ENCODE peak calls at places on chromosome 9, in four cellular contexts. G is transverse colon; I is naive thymus-derived CD4-positive, alpha-beta T cell; N is CD8-positive, alpha-beta memory T cell. S is an unnamed sample. For H3K4me1, the result is how much of the 10 kb centered on the place peaks cover.

GRCh38 chr9:13035822-13036221 is 243.7 kb downstream of the MPDZ start:
- DNase-seq in N (no peak), G (no peak), I (no peak), S (no peak)

GRCh38 chr9:22813520-22813919 is 366.9 kb downstream of the DMRTA1 start:
- DNase-seq in G (no peak), N (no peak), I (no peak), S (no peak)

GRCh38 chr9:114434878-114435311 is 47.1 kb upstream of the AKNA start:
- DNase-seq in G (no peak), N (no peak), I (no peak), S (peak)

GRCh38 chr9:82127993-82128710 is 139.6 kb downstream of the SPATA31D1 start:
- DNase-seq in G (no peak), N (no peak), I (no peak), S (no peak)

GRCh38 chr9:73162987-73163763 is 11.5 kb downstream of the ANXA1 start:
- DNase-seq in N (no peak), I (no peak), G (no peak), S (no peak)

GRCh38 chr9:5563886-5564285 is 53.6 kb downstream of the PDCD1LG2 start:
- DNase-seq in N (no peak), I (no peak), G (no peak), S (no peak)

GRCh38 chr9:128473104-128473503 is 17.3 kb downstream of the ODF2 start:
- DNase-seq in G (no peak), I (no peak), N (no peak), S (no peak)

GRCh38 chr9:80146466-80146865 is 574.7 kb downstream of the TLE4 start:
- DNase-seq in I (no peak), G (no peak), N (no peak), S (no peak)

GRCh38 chr9:127968717-127969383 is 11.9 kb downstream of the EEIG1 start:
- DNase-seq in I (no peak), G (peak), N (no peak), S (peak)

GRCh38 chr9:116087246-116087645 is 66.3 kb upstream of the PAPPA start:
- DNase-seq in G (no peak), N (no peak), I (no peak), S (no peak)

GRCh38 chr9:91047529-91047928 is 245.9 kb downstream of the SYK start:
- DNase-seq in N (peak), I (peak), G (peak), S (peak)

GRCh38 chr9:131335356-131335755 is 45.8 kb downstream of the PLPP7 start:
- DNase-seq in N (no peak), I (no peak), G (no peak), S (no peak)

GRCh38 chr9:114224247-114224610 is 68.9 kb downstream of the COL27A1 start:
- DNase-seq in G (no peak), N (no peak), I (no peak), S (no peak)

GRCh38 chr9:70053864-70054263 is 10.2 kb downstream of the MAMDC2 start:
- DNase-seq in G (no peak), N (no peak), I (no peak), S (no peak)

GRCh38 chr9:108622467-108622866 is 233.3 kb downstream of the ACTL7B start:
- DNase-seq in N (no peak), I (no peak), G (no peak), S (no peak)

GRCh38 chr9:21653589-21653988 is 148.8 kb upstream of the MTAP start:
- DNase-seq in N (no peak), I (no peak), G (no peak), S (no peak)

GRCh38 chr9:36780186-36780585 is 207.5 kb downstream of the MELK start:
- DNase-seq in N (no peak), I (no peak), G (no peak), S (no peak)

GRCh38 chr9:120698766-120699165 is 15.5 kb downstream of the MEGF9 start:
- DNase-seq in I (no peak), N (no peak), G (no peak), S (no peak)

GRCh38 chr9:91783411-91783810 is 166.6 kb downstream of the ROR2 start:
- DNase-seq in G (no peak), I (no peak), N (no peak), S (no peak)

GRCh38 chr9:108536836-108537601 is 318.8 kb downstream of the ACTL7B start:
- DNase-seq in G (no peak), N (no peak), I (no peak), S (no peak)

GRCh38 chr9:75483636-75484035 is 395.3 kb downstream of the OSTF1 start:
- DNase-seq in I (no peak), N (no peak), G (no peak), S (no peak)

GRCh38 chr9:115289757-115290208 is 171.8 kb upstream of the TNC start:
- DNase-seq in G (no peak), N (no peak), I (no peak), S (no peak)

GRCh38 chr9:109107402-109108240 is 12.1 kb downstream of the TMEM245 start:
- DNase-seq in I (no peak), N (no peak), G (no peak), S (peak)

DNA sequence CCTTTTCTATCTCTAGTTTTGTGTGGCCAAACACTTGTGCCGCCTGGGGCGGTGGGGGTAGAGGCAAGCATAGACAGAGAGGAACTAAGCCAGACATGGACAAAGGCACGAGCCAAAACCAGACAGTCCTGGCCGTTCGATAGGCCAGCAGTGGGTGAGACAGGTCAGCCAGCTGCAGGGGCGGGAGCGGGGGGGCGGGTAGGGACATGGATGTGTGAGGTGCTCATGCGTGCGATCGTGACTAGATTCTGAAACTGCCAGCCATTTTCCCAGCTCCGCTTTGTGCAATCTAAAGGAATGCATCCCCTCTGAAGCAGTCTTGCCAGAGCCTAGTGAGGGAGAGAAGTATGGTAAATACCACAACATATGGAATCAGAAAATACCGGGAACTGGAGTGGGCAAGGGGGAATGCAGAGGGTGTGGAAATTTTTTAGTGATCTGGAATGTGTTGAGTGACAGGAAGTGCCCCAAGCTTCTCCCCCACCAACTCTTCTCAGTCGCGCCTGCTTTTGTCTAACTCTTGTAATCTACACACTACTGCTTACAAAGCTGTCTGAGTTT is 111.9 kb downstream of the NR6A1 start:
- DNase-seq in I (peak), N (peak), G (peak), S (peak)
- H3K4me3 ChIP-seq in I (peak), N (peak), G (peak), S (peak)

GRCh38 chr9:97176206-97176605 is 131.3 kb upstream of the CCDC180 start:
- DNase-seq in I (no peak), N (no peak), G (no peak), S (no peak)
- H3K4me1 ChIP-seq in I (under half), N (under half), G (under half), S (under half)

DNA sequence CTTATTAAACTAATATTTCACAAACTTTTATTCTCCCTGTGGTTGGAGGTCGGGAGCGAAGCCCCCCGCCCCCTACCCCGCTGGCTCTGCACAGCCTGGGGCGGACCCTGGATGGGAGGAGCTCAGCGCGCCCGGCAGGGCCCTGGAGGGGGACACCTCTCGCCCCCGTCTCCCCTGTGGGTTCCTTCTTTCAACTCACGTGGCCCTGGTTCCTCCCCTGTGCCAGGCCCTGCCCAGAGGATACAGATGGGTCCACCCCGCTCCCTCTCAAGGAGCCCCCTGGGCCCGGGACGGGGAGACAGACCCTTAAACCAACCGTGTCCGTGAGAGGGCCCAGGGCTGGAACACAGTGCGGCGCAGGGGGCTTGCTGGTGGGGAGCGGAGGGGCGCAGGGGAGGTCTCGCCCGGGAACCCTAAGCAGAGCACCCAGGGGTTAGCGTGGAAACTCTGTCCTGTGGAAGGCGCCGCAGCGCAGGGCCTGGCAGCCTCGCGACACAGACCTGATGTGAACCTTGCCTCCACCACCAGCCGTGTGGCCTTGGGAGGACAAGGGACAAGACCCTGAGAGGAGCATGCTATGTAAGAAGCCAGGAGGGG is 103.7 kb upstream of the MVB12B start:
- DNase-seq in N (no peak), G (no peak), I (no peak), S (no peak)
- H3K4me3 ChIP-seq in N (no peak), G (no peak), I (no peak), S (no peak)

DNA sequence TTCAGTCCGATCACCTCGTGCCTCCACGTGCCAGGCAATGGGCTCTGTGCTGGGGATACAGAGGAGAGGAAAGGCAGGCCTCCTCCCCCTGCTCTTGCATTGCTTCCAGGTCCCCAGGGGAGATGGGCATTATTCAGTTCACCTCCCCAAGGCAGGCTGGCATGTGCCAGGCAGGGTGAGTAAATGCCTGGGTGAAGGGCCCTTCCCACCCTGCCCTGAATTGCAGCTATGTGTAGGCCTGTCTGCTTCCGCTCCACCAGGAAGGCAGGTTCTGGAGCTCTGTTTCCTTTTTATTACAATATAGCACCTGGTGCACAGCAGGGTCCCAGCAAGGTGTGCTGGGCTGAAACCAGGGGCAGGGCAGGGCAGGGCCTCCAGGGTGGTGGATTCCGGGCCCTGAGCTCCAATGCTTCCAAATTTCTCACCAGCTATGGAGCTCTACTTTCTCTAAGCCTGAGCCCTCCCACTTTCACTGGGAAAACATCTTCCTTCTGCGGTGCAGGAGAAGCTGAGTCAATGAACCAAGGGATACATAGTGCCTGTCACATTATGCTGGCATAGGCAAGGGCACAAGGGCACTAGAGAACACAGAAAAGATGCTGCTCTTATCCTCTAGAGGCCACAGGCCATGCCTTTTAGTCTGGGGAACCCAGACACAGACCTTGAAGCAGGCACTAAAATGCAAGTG is 42.0 kb downstream of the SHB start:
- DNase-seq in I (no peak), G (peak), N (no peak), S (peak)
- H3K4me1 ChIP-seq in I (under half), G (under half), N (under half), S (under half)

GRCh38 chr9:136725612-136726011 is 13.2 kb downstream of the DIPK1B start:
- DNase-seq in G (no peak), I (no peak), N (no peak), S (peak)
- H3K4me3 ChIP-seq in G (no peak), I (no peak), N (peak), S (no peak)

DNA sequence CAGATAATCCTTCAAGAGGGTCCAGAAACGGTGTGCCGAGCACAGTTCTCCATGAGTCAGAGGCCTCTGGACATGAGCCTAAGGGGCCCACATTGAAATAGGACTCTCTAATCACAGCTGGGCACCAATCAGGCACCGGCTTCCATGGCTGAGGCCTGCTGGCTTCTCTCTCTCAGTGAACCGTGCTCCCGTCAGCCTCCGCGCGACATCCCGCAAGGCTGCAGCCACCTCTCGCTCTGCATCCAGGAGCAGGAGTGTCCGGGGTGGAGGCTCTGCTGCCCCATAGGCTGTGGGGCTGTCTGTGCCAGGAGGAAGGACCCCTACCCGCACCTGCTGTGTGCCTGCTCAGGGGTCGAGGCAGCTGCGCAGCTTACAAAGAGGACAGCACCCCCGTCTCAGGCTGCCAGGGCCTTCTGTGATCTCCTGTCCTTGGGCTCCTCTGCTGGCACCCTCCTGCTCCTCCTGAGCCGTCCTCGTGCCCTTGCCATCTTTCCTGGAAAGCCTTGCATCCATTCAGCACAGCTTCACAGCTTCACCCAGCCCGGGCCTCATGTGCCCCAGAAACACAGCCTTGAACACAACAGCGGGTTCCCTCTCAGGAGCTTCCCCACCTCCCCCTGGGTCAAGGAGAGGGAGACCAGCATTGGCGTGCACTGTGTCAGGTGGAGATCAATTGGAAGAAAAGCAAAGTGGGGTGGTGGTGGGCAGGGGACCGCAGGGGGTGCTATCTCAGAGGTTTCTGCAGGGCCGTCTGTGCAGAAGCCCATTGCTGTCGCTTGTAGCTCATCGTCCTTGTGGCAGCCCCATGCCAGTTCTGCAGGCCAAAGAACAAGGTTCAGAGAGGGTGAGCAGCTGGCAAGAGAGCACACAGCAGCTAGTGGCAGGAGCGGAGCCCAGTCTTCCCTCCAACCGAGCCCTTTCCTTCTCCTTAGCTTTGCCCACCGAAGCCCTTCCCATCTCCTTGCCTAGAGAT is 22.8 kb upstream of the FCN1 start:
- DNase-seq in I (no peak), N (no peak), G (no peak), S (no peak)
- H3K4me1 ChIP-seq in I (under half), N (under half), G (under half), S (under half)

DNA sequence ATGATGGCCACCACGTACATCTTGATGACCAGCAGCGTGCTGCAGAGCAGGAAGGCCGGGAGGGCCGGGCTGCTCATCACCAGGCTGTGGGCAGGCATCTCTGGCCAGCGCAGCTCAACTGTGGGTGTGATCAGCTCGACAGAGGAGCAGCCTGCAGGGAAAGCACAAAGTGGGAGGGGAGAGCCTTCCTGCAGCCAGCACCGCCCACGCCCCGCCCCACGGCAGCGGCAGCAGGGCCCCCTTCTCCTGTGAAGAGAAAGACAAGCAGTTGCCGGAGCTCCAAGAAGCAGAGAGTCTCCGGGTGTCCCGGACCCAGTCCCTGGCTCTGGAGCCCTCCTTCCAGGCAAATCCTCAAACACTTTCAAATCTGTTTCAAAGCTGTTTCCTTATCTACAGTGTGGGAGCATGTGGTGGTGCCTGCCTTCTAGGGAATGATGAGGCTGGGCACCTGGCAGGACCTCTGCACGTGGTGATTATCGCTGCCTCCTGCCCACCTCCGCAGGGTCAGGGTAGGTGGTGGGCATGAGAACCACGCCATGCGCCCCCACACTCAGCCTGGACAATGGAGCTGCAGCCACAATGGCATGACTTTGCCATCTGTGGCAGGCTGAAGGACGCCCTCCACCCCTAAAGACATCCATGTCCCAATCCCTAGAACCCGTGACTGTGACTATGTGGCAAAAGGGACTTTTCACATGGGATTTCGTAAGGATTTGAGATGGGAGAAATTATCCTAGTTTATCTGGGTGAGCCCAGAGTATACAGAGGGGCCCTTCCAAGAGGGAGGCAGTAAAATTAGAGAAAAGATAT is at the start of gene PTGES:
- DNase-seq in N (peak), I (peak), G (peak), S (peak)
- H3K4me3 ChIP-seq in N (no peak), I (no peak), G (no peak), S (no peak)

DNA sequence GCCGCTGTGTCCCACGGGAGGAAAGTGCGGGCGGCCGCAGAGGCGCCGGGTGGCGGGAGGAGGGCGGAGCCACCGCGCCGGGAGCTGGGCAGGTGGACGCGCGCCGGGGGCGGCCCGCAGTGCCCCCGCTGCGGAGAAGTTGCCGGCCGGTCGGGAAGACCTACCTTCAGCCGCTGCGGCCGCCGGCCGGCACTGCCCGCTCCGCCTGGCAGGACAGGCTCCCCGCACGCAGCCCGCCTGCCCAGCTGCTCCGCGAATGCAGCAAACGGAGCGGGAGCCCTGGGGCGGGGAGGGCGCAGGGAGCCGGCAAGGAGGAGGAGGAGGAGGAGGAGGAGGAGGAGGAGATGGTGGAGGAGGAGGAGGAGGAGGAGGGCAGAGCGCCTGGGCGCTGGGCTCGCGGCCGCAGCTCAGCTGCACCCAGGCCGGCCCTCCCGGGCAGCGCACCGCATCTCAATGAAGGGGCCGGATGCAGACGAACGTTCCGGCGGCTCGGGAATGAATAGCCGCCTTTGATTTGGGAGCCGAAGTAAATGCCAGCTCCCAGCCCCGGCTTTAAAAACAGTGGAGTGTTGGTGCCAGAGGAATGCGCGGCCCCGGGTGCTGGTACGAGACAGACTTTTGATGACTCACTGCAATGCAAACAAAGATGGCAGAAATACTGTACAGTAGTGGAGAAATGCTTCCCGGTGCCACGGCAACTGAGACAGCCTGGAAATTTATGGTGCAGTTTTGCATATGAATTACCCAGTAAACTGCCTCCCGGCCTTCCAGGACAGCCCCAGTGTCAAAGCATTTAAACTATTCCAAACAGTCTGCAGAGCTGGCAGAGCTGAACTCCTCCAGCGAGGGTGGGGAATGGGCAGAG is 43.3 kb downstream of the NACC2 start:
- DNase-seq in N (no peak), G (peak), I (no peak), S (peak)
- H3K4me1 ChIP-seq in N (under half), G (under half), I (under half), S (under half)